ENCODE peak calls at places on chromosome 21, in nine cellular contexts. P, X, S, O, N, G, L, F and W are unnamed samples.

GRCh38 chr21:33116669-33117267 is 46.8 kb downstream of the OLIG1 start:
- DNase-seq in P (no peak), X (no peak), S (no peak), O (no peak), N (no peak), G (no peak), L (no peak), F (no peak), W (no peak)

GRCh38 chr21:35512321-35512720 is 463.2 kb upstream of the RUNX1 start:
- DNase-seq in P (no peak), X (peak), S (no peak), O (no peak), N (no peak), G (no peak), L (no peak), F (no peak), W (no peak)

GRCh38 chr21:29237110-29238051 is 61.3 kb upstream of the BACH1 start:
- DNase-seq in P (no peak), X (no peak), S (no peak), O (no peak), N (no peak), G (no peak), L (no peak), F (no peak), W (no peak)

GRCh38 chr21:41269535-41269934 is 47.1 kb upstream of the FAM3B start:
- DNase-seq in P (peak), X (no peak), S (no peak), O (no peak), N (no peak), G (no peak), L (no peak), F (no peak), W (no peak)

GRCh38 chr21:39111928-39112327 is 71.3 kb downstream of the PSMG1 start:
- DNase-seq in P (no peak), X (peak), S (no peak), O (no peak), N (no peak), G (no peak), L (no peak), F (no peak), W (no peak)

GRCh38 chr21:23936224-23936623 is 1671.1 kb downstream of the MRPL39 start:
- DNase-seq in P (peak), X (no peak), S (no peak), O (no peak), N (no peak), G (no peak), L (no peak), F (no peak), W (peak)

GRCh38 chr21:46059195-46059594 is 38.7 kb upstream of the COL6A2 start:
- DNase-seq in P (no peak), X (no peak), S (no peak), O (no peak), N (no peak), G (no peak), L (no peak), F (no peak), W (no peak)

GRCh38 chr21:45100866-45101265 is 26.5 kb downstream of the ADARB1 start:
- DNase-seq in P (no peak), X (no peak), S (no peak), O (no peak), N (no peak), G (no peak), L (no peak), F (no peak), W (no peak)

GRCh38 chr21:45317401-45318145 is 29.9 kb upstream of the POFUT2 start:
- DNase-seq in P (no peak), X (no peak), S (no peak), O (no peak), N (peak), G (no peak), L (no peak), F (no peak), W (no peak)

GRCh38 chr21:35682874-35683549 is 377.3 kb downstream of the SETD4 start:
- DNase-seq in P (no peak), X (no peak), S (no peak), O (no peak), N (no peak), G (no peak), L (no peak), F (no peak), W (no peak)

GRCh38 chr21:27425574-27425973 is 458.7 kb upstream of the ADAMTS5 start:
- DNase-seq in P (no peak), X (no peak), S (no peak), O (no peak), N (peak), G (no peak), L (no peak), F (no peak), W (peak)

GRCh38 chr21:27564684-27565280 is 597.9 kb upstream of the ADAMTS5 start:
- DNase-seq in P (peak), X (no peak), S (no peak), O (no peak), N (peak), G (no peak), L (no peak), F (no peak), W (peak)

GRCh38 chr21:32021319-32022027 is 148.7 kb downstream of the HUNK start:
- DNase-seq in P (no peak), X (no peak), S (no peak), O (no peak), N (peak), G (no peak), L (no peak), F (no peak), W (no peak)

GRCh38 chr21:29194847-29195246 is 64.4 kb downstream of the MAP3K7CL start:
- DNase-seq in P (no peak), X (no peak), S (no peak), O (no peak), N (no peak), G (no peak), L (no peak), F (no peak), W (no peak)

GRCh38 chr21:9008636-9009035 is 1512.7 kb upstream of the TPTE start:
- DNase-seq in P (no peak), X (no peak), S (no peak), O (no peak), N (no peak), G (no peak), L (no peak), F (no peak), W (no peak)

GRCh38 chr21:28311776-28312175 is 680.9 kb downstream of the LTN1 start:
- DNase-seq in P (no peak), X (no peak), S (no peak), O (no peak), N (no peak), G (no peak), L (no peak), F (no peak), W (no peak)

GRCh38 chr21:42652527-42653491 is 612 bp upstream of the PDE9A start:
- DNase-seq in P (peak), X (no peak), S (no peak), O (no peak), N (peak), G (no peak), L (no peak), F (no peak), W (peak)

GRCh38 chr21:44952116-44952928 is 12.5 kb downstream of the SLX9 start:
- DNase-seq in P (no peak), X (no peak), S (no peak), O (no peak), N (peak), G (no peak), L (no peak), F (no peak), W (no peak)

GRCh38 chr21:33265664-33266049 is 510 bp upstream of the IL10RB start:
- DNase-seq in P (peak), X (no peak), S (no peak), O (no peak), N (peak), G (peak), L (no peak), F (no peak), W (no peak)

GRCh38 chr21:33947451-33948095 is 32.0 kb upstream of the ATP5PO start:
- DNase-seq in P (peak), X (peak), S (peak), O (no peak), N (peak), G (no peak), L (peak), F (peak), W (peak)

GRCh38 chr21:42319851-42320602 is 4.8 kb upstream of the TFF3 start:
- DNase-seq in P (no peak), X (no peak), S (no peak), O (no peak), N (no peak), G (no peak), L (no peak), F (no peak), W (no peak)

GRCh38 chr21:43012596-43012995 is 38.2 kb downstream of the PKNOX1 start:
- DNase-seq in P (no peak), X (no peak), S (no peak), O (no peak), N (no peak), G (no peak), L (no peak), F (no peak), W (no peak)

GRCh38 chr21:45288441-45288841 is 746 bp upstream of the POFUT2 start:
- DNase-seq in P (peak), X (no peak), S (no peak), O (no peak), N (no peak), G (no peak), L (no peak), F (no peak), W (no peak)

GRCh38 chr21:38903578-38904193 is 98.0 kb downstream of the ETS2 start:
- DNase-seq in P (no peak), X (no peak), S (no peak), O (no peak), N (peak), G (no peak), L (no peak), F (no peak), W (no peak)

GRCh38 chr21:29168874-29169273 is 38.4 kb downstream of the MAP3K7CL start:
- DNase-seq in P (peak), X (no peak), S (no peak), O (no peak), N (no peak), G (no peak), L (no peak), F (no peak), W (no peak)

GRCh38 chr21:43916076-43916475 is 51.1 kb downstream of the AGPAT3 start:
- DNase-seq in P (no peak), X (no peak), S (no peak), O (no peak), N (no peak), G (no peak), L (no peak), F (no peak), W (no peak)

GRCh38 chr21:33541105-33541711 is 709 bp downstream of the GART start:
- DNase-seq in P (peak), X (no peak), S (no peak), O (no peak), N (no peak), G (peak), L (no peak), F (no peak), W (peak)

GRCh38 chr21:37460196-37460595 is 93.6 kb downstream of the DYRK1A start:
- DNase-seq in P (peak), X (no peak), S (no peak), O (no peak), N (no peak), G (no peak), L (no peak), F (no peak), W (peak)

GRCh38 chr21:34365794-34366193 is 2.0 kb downstream of the KCNE2 start:
- DNase-seq in P (peak), X (no peak), S (no peak), O (no peak), N (no peak), G (no peak), L (no peak), F (no peak), W (no peak)

GRCh38 chr21:26377111-26377694 is 195.9 kb downstream of the CYYR1 start:
- DNase-seq in P (no peak), X (no peak), S (no peak), O (no peak), N (no peak), G (no peak), L (no peak), F (no peak), W (no peak)

GRCh38 chr21:38819719-38820147 is 14.0 kb downstream of the ETS2 start:
- DNase-seq in P (no peak), X (no peak), S (no peak), O (no peak), N (no peak), G (no peak), L (no peak), F (no peak), W (no peak)

GRCh38 chr21:14452031-14452778 is 69.3 kb upstream of the HSPA13 start:
- DNase-seq in P (no peak), X (no peak), S (no peak), O (no peak), N (no peak), G (no peak), L (peak), F (no peak), W (no peak)

GRCh38 chr21:33901421-33902288 is 13.9 kb downstream of the ATP5PO start:
- DNase-seq in P (peak), X (peak), S (no peak), O (no peak), N (no peak), G (no peak), L (no peak), F (no peak), W (peak)

GRCh38 chr21:39159342-39160063 is 23.7 kb downstream of the PSMG1 start:
- DNase-seq in P (no peak), X (no peak), S (no peak), O (no peak), N (no peak), G (no peak), L (no peak), F (no peak), W (no peak)

GRCh38 chr21:38802050-38803026 is 3.4 kb upstream of the ETS2 start:
- DNase-seq in P (peak), X (no peak), S (no peak), O (no peak), N (no peak), G (no peak), L (no peak), F (no peak), W (no peak)